ENCODE peak calls at places on chromosomes 16 and 17, in five cellular contexts. One of them, this sample, is unnamed.

GRCh38 chr17:78300962-78301820 is 58.7 kb downstream of the SOCS3 start:
- DNase-seq in WERI-Rb-1: no peak
- DNase-seq in SK-N-SH: no peak
- DNase-seq in IMR-90: no peak
- DNase-seq in heart right ventricle: no peak
- DNase-seq in this sample: no peak

GRCh38 chr17:7261377-7262191 is 694 bp downstream of the CLDN7 start:
- DNase-seq in SK-N-SH: peak
- DNase-seq in heart right ventricle: no peak
- DNase-seq in WERI-Rb-1: no peak
- DNase-seq in IMR-90: no peak
- DNase-seq in this sample: no peak

GRCh38 chr17:34820166-34820920 is 140.9 kb downstream of the CCT6B start:
- DNase-seq in IMR-90: no peak
- DNase-seq in SK-N-SH: no peak
- DNase-seq in heart right ventricle: no peak
- DNase-seq in WERI-Rb-1: peak
- DNase-seq in this sample: no peak

GRCh38 chr16:60907645-60908044 is 1128.6 kb downstream of the CDH8 start:
- DNase-seq in IMR-90: no peak
- DNase-seq in WERI-Rb-1: no peak
- DNase-seq in SK-N-SH: no peak
- DNase-seq in heart right ventricle: no peak
- DNase-seq in this sample: no peak

GRCh38 chr17:75474736-75475135 is 18.3 kb downstream of the TMEM94 start:
- DNase-seq in SK-N-SH: no peak
- DNase-seq in WERI-Rb-1: no peak
- DNase-seq in heart right ventricle: no peak
- DNase-seq in IMR-90: no peak
- DNase-seq in this sample: no peak

GRCh38 chr16:2962334-2963073 is 1.6 kb upstream of the KREMEN2 start:
- DNase-seq in heart right ventricle: no peak
- DNase-seq in WERI-Rb-1: no peak
- DNase-seq in IMR-90: no peak
- DNase-seq in SK-N-SH: no peak
- DNase-seq in this sample: no peak

GRCh38 chr17:60586288-60586974 is 13.6 kb upstream of the PPM1D start:
- DNase-seq in SK-N-SH: no peak
- DNase-seq in WERI-Rb-1: peak
- DNase-seq in IMR-90: peak
- DNase-seq in heart right ventricle: no peak
- DNase-seq in this sample: no peak

GRCh38 chr16:22300427-22301071 is 3.3 kb downstream of the POLR3E start:
- DNase-seq in SK-N-SH: peak
- DNase-seq in IMR-90: peak
- DNase-seq in heart right ventricle: peak
- DNase-seq in WERI-Rb-1: peak
- DNase-seq in this sample: peak

GRCh38 chr16:28895609-28896008 is 17.3 kb downstream of the ATP2A1 start:
- DNase-seq in SK-N-SH: no peak
- DNase-seq in IMR-90: no peak
- DNase-seq in heart right ventricle: no peak
- DNase-seq in WERI-Rb-1: no peak
- DNase-seq in this sample: no peak

GRCh38 chr16:11121083-11121482 is 134.9 kb downstream of the SOCS1 start:
- DNase-seq in SK-N-SH: no peak
- DNase-seq in IMR-90: peak
- DNase-seq in heart right ventricle: no peak
- DNase-seq in WERI-Rb-1: no peak
- DNase-seq in this sample: no peak

GRCh38 chr17:42107597-42108576 is 4.6 kb downstream of the DHX58 start:
- DNase-seq in WERI-Rb-1: peak
- DNase-seq in SK-N-SH: peak
- DNase-seq in heart right ventricle: peak
- DNase-seq in IMR-90: peak
- DNase-seq in this sample: peak

GRCh38 chr16:30369938-30370443 is 303 bp downstream of the TBC1D10B start:
- DNase-seq in IMR-90: no peak
- DNase-seq in SK-N-SH: no peak
- DNase-seq in WERI-Rb-1: no peak
- DNase-seq in heart right ventricle: no peak
- DNase-seq in this sample: no peak

GRCh38 chr17:1554751-1555617 is 7.6 kb downstream of the PITPNA start:
- DNase-seq in WERI-Rb-1: peak
- DNase-seq in SK-N-SH: no peak
- DNase-seq in IMR-90: no peak
- DNase-seq in heart right ventricle: no peak
- DNase-seq in this sample: no peak

GRCh38 chr17:1557355-1558095 is 5.1 kb downstream of the PITPNA start:
- DNase-seq in SK-N-SH: no peak
- DNase-seq in heart right ventricle: no peak
- DNase-seq in WERI-Rb-1: no peak
- DNase-seq in IMR-90: peak
- DNase-seq in this sample: no peak

GRCh38 chr17:1553354-1554266 is 9.0 kb downstream of the PITPNA start:
- DNase-seq in IMR-90: no peak
- DNase-seq in heart right ventricle: no peak
- DNase-seq in WERI-Rb-1: peak
- DNase-seq in SK-N-SH: no peak
- DNase-seq in this sample: no peak

GRCh38 chr17:1558401-1558800 is 4.2 kb downstream of the PITPNA start:
- DNase-seq in WERI-Rb-1: no peak
- DNase-seq in SK-N-SH: no peak
- DNase-seq in IMR-90: no peak
- DNase-seq in heart right ventricle: no peak
- DNase-seq in this sample: no peak

DNA sequence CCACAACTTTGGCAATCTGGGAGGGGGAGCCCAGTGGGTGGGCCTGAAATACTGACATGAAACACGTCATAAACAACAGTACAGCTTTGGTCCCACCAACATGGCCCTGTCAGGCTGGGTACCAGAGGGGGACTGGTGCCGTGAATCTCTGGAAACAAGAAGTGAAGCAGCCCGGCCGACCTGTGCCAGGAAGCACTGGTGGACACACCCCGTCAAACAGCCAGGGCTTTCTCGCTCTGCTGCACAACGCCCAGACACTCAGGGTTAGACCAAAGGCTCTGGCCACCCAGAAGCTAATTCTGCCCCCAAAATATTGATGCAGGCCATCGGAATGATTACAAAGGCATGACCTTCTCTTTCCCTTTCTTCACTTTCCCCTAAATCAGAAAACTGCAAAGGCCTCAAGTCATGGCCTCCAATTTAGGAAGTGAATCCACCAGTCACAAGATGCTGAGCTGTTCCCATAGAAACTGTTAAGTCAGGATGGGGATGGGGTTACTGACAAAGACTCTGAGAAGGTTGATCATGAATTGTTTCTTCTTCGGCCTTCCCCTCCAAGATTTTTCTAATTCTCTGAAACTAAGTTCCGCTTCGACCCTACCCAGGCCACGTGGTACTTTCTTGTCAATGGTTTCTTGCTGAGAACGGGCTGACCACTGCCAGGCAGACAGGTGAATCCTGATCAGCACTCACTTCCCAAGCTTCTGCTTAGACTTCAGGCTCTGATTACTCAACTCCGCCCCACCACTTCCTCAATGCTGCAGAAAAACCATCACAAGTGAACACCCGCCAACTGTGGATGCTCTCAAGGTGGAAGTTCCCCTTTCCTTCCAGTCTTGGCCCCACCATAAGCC is 6.7 kb downstream of the PITPNA start:
- DNase-seq in IMR-90: no peak
- DNase-seq in heart right ventricle: no peak
- DNase-seq in WERI-Rb-1: no peak
- DNase-seq in SK-N-SH: no peak
- DNase-seq in this sample: no peak
- H3K27ac ChIP-seq in IMR-90: no peak
- H3K27ac ChIP-seq in heart right ventricle: no peak
- H3K27ac ChIP-seq in WERI-Rb-1: no peak
- H3K27ac ChIP-seq in SK-N-SH: no peak
- H3K27ac ChIP-seq in this sample: no peak

DNA sequence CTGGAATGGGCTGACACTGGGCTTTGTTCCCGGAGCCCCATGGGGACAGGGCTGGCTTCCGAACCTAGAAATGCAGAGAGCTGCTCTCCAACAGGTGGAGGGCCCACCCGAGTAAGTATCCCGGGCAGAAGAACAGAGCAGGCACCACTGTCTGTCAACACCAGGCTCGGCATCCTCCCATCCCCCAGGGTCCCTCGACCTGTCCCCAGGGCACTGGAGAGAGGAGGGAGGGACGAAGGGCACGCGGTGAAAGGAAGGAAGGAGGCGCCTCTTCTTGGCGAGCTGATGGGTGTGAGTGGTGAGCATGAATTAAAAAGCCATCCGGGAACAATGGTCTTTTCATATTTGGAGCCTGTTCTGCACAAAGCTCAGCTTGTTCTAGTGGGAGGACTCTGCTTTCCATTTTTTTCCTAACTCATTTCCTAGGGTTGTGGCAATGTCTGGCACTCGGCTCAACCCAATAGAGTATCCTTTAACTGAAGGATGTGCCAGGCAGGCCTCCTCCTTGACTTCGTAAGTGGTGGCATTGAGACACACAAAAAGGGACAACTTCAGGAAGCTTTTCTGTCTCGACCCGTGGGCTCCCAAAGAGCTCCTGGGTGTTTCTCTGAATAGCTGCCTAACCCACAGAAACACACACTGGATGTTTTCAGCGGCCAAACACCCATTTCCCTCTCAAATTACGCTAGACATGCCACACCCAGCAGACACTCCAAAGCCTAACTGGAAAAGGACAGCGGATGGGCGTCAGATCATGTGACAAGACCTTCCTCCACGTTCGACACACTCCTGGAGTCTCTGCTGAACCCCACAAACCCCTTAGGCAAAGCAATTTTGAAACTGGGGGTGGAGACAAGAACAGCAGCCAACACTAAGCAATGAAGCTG is 47.7 kb downstream of the ZFHX3 start:
- DNase-seq in IMR-90: no peak
- DNase-seq in heart right ventricle: peak
- DNase-seq in SK-N-SH: no peak
- DNase-seq in WERI-Rb-1: no peak
- DNase-seq in this sample: peak
- H3K27ac ChIP-seq in IMR-90: no peak
- H3K27ac ChIP-seq in heart right ventricle: no peak
- H3K27ac ChIP-seq in SK-N-SH: no peak
- H3K27ac ChIP-seq in WERI-Rb-1: no peak
- H3K27ac ChIP-seq in this sample: peak

GRCh38 chr16:66028505-66029216 is 337.8 kb upstream of the CDH5 start:
- DNase-seq in SK-N-SH: no peak
- DNase-seq in heart right ventricle: no peak
- DNase-seq in WERI-Rb-1: no peak
- DNase-seq in IMR-90: peak
- DNase-seq in this sample: no peak
- H3K27ac ChIP-seq in SK-N-SH: peak
- H3K27ac ChIP-seq in heart right ventricle: no peak
- H3K27ac ChIP-seq in WERI-Rb-1: no peak
- H3K27ac ChIP-seq in IMR-90: peak
- H3K27ac ChIP-seq in this sample: no peak

GRCh38 chr17:81703747-81704654 is 834 bp downstream of the MRPL12 start:
- DNase-seq in heart right ventricle: no peak
- DNase-seq in IMR-90: no peak
- DNase-seq in SK-N-SH: no peak
- DNase-seq in WERI-Rb-1: no peak
- DNase-seq in this sample: no peak

GRCh38 chr17:81700353-81701287 is 2.5 kb upstream of the MRPL12 start:
- DNase-seq in heart right ventricle: no peak
- DNase-seq in SK-N-SH: no peak
- DNase-seq in IMR-90: no peak
- DNase-seq in WERI-Rb-1: no peak
- DNase-seq in this sample: no peak

GRCh38 chr17:81697261-81698044 is 5.7 kb upstream of the MRPL12 start:
- DNase-seq in SK-N-SH: no peak
- DNase-seq in WERI-Rb-1: no peak
- DNase-seq in heart right ventricle: no peak
- DNase-seq in IMR-90: no peak
- DNase-seq in this sample: no peak

GRCh38 chr17:81702934-81703746 is at the start of gene MRPL12:
- DNase-seq in WERI-Rb-1: peak
- DNase-seq in IMR-90: peak
- DNase-seq in heart right ventricle: peak
- DNase-seq in SK-N-SH: peak
- DNase-seq in this sample: peak

GRCh38 chr17:81701288-81702071 is 1.7 kb upstream of the MRPL12 start:
- DNase-seq in WERI-Rb-1: no peak
- DNase-seq in SK-N-SH: no peak
- DNase-seq in IMR-90: no peak
- DNase-seq in heart right ventricle: no peak
- DNase-seq in this sample: no peak
- H3K27ac ChIP-seq in WERI-Rb-1: peak
- H3K27ac ChIP-seq in SK-N-SH: peak
- H3K27ac ChIP-seq in IMR-90: no peak
- H3K27ac ChIP-seq in heart right ventricle: no peak
- H3K27ac ChIP-seq in this sample: no peak

DNA sequence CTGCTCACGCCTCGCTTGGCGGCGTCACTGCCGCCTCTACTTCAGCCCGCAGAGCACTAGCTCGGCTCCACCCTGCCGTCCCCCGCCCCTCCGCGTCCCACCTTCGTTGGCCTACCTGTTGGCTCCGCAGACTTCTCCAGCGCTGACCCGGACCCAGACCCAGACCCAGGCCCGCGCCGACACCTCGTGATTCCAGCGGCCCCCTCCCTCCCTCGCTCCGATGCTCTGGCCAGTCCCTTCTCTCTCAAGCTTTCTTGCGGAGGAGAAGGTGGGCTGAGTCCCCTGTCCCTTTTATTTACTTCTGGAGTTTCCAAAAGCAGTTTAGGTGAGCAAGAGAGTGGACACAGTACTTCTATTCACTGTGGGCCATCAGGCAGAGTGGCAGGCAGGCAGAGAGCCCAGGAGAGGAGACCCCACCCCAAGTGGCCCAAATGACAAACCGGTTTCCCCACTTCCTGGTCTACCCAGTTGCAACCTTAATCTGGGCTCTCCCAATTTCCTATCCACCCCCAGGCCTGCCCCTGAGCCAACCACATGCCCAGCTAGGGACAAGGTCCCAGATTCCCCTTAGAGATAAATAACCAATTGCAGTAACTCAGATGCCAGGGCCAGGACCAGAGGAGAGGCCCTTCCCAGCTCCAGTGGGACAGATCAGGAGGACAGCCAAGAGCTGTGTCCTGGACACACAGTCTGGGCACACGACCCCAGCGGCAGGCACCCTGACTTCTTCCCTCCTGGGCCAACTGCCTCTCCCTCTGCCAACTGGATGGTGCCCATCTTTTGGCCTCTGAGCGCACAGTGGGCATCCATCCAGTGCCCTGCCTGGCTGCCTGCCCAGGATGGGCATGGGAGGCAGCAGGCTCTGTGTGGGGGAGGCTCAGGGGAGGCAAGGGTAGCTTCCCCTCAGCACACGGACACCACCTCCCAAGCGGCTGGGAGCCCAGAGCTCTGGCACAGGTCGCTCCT is 1.2 kb upstream of the SRCIN1 start:
- DNase-seq in WERI-Rb-1: no peak
- DNase-seq in SK-N-SH: no peak
- DNase-seq in heart right ventricle: peak
- DNase-seq in IMR-90: no peak
- DNase-seq in this sample: peak
- H3K27ac ChIP-seq in WERI-Rb-1: no peak
- H3K27ac ChIP-seq in SK-N-SH: no peak
- H3K27ac ChIP-seq in heart right ventricle: no peak
- H3K27ac ChIP-seq in IMR-90: no peak
- H3K27ac ChIP-seq in this sample: peak